ENCODE peak calls at places on chromosome 12, in eight cellular contexts. V is fibroblast of gingiva; U is hypothalamus; T is AG20443; G is neuronal stem cell; X is activated CD4-positive, alpha-beta T cell treated with anti-CD3 and anti-CD28 coated beads, Interleukin-2, amount 50 U/mL, for 48 hours; M is GM23248; I is A549. Z is an unnamed sample.
A peak's percentile ranks its signal among the peaks of the same experiment; 100 is the strongest.

GRCh38 chr12:69993433-69993832 is 168.4 kb downstream of the MYRFL start:
- DNase-seq in V (no peak), U (no peak), T (no peak), G (no peak), X (no peak), M (no peak), I (no peak), Z (no peak)

GRCh38 chr12:90770861-90771260 is 184.1 kb downstream of the CCER1 start:
- DNase-seq in V (no peak), U (no peak), T (no peak), G (no peak), X (no peak), M (no peak), I (no peak), Z (no peak)

GRCh38 chr12:66482880-66483279 is 180.6 kb downstream of the HELB start:
- DNase-seq in V (no peak), U (no peak), T (no peak), G (no peak), X (no peak), M (no peak), I (no peak), Z (no peak)

GRCh38 chr12:13234045-13234641 is 37.6 kb downstream of the EMP1 start:
- DNase-seq in V (peak; percentile 56), U (no peak), T (peak; percentile 73), G (peak; percentile 32), X (peak; percentile 17), M (peak; percentile 77), I (peak; percentile 73), Z (no peak)

GRCh38 chr12:103768467-103769123 is 72.4 kb downstream of the NT5DC3 start:
- DNase-seq in V (no peak), U (no peak), T (no peak), G (no peak), X (no peak), M (no peak), I (no peak), Z (no peak)

GRCh38 chr12:99110212-99110611 is 465.1 kb downstream of the APAF1 start:
- DNase-seq in V (no peak), U (no peak), T (no peak), G (no peak), X (no peak), M (no peak), I (no peak), Z (no peak)

GRCh38 chr12:63450821-63451220 is 217.5 kb downstream of the DPY19L2 start:
- DNase-seq in V (no peak), U (no peak), T (no peak), G (no peak), X (no peak), M (no peak), I (no peak), Z (no peak)

GRCh38 chr12:6821271-6821673 is 349 bp upstream of the GPR162 start:
- DNase-seq in V (peak; percentile 65), U (peak; percentile 37), T (peak; percentile 77), G (no peak), X (peak; percentile 39), M (peak; percentile 67), I (peak; percentile 29), Z (peak; percentile 80)

GRCh38 chr12:108597559-108598471 is at the start of gene TMEM119:
- DNase-seq in V (peak; percentile 81), U (no peak), T (peak; percentile 90), G (no peak), X (no peak), M (peak; percentile 66), I (no peak), Z (no peak)

Z was measured in retina.